ENCODE peak calls at places on chromosomes 12 and 14, in eight cellular contexts. One of them, this sample, is unnamed.

GRCh38 chr12:105218434-105218833 is 17.5 kb downstream of the APPL2 start:
- DNase-seq in brain microvascular endothelial cell: no peak
- DNase-seq in A549: no peak
- DNase-seq in Panc1: no peak
- DNase-seq in left lung: no peak
- DNase-seq in OCI-LY7: no peak
- DNase-seq in psoas muscle: peak
- DNase-seq in astrocyte of the cerebellum: no peak
- DNase-seq in this sample: no peak

GRCh38 chr14:67863223-67863622 is 43.6 kb downstream of the RAD51B start:
- DNase-seq in left lung: no peak
- DNase-seq in psoas muscle: no peak
- DNase-seq in OCI-LY7: no peak
- DNase-seq in astrocyte of the cerebellum: no peak
- DNase-seq in Panc1: no peak
- DNase-seq in brain microvascular endothelial cell: no peak
- DNase-seq in A549: no peak
- DNase-seq in this sample: no peak

GRCh38 chr14:105871590-105871989 is 345.2 kb downstream of the TMEM121 start:
- DNase-seq in A549: no peak
- DNase-seq in Panc1: no peak
- DNase-seq in left lung: no peak
- DNase-seq in brain microvascular endothelial cell: no peak
- DNase-seq in astrocyte of the cerebellum: no peak
- DNase-seq in psoas muscle: no peak
- DNase-seq in OCI-LY7: no peak
- DNase-seq in this sample: no peak

GRCh38 chr12:46269429-46270241 is 792 bp upstream of the SLC38A1 start:
- DNase-seq in astrocyte of the cerebellum: no peak
- DNase-seq in left lung: peak
- DNase-seq in OCI-LY7: peak
- DNase-seq in brain microvascular endothelial cell: no peak
- DNase-seq in Panc1: no peak
- DNase-seq in A549: no peak
- DNase-seq in psoas muscle: no peak
- DNase-seq in this sample: no peak

GRCh38 chr12:5377997-5378596 is 53.8 kb upstream of the NTF3 start:
- DNase-seq in brain microvascular endothelial cell: no peak
- DNase-seq in left lung: no peak
- DNase-seq in astrocyte of the cerebellum: no peak
- DNase-seq in Panc1: no peak
- DNase-seq in A549: no peak
- DNase-seq in psoas muscle: no peak
- DNase-seq in OCI-LY7: no peak
- DNase-seq in this sample: no peak

GRCh38 chr14:102164241-102164641 is 24.5 kb downstream of the WDR20 start:
- DNase-seq in OCI-LY7: no peak
- DNase-seq in brain microvascular endothelial cell: peak
- DNase-seq in astrocyte of the cerebellum: no peak
- DNase-seq in psoas muscle: no peak
- DNase-seq in A549: no peak
- DNase-seq in Panc1: no peak
- DNase-seq in left lung: no peak
- DNase-seq in this sample: no peak

GRCh38 chr12:86264451-86265328 is 8.5 kb upstream of the MGAT4C start:
- DNase-seq in left lung: peak
- DNase-seq in astrocyte of the cerebellum: no peak
- DNase-seq in Panc1: no peak
- DNase-seq in brain microvascular endothelial cell: no peak
- DNase-seq in psoas muscle: peak
- DNase-seq in A549: no peak
- DNase-seq in OCI-LY7: no peak
- DNase-seq in this sample: no peak

GRCh38 chr14:100618763-100619320 is 31.6 kb upstream of the BEGAIN start:
- DNase-seq in brain microvascular endothelial cell: no peak
- DNase-seq in astrocyte of the cerebellum: no peak
- DNase-seq in psoas muscle: no peak
- DNase-seq in OCI-LY7: no peak
- DNase-seq in Panc1: no peak
- DNase-seq in A549: no peak
- DNase-seq in left lung: no peak
- DNase-seq in this sample: no peak

GRCh38 chr12:124009781-124010180 is 36.8 kb downstream of the ZNF664 start:
- DNase-seq in brain microvascular endothelial cell: no peak
- DNase-seq in astrocyte of the cerebellum: no peak
- DNase-seq in OCI-LY7: no peak
- DNase-seq in left lung: no peak
- DNase-seq in psoas muscle: no peak
- DNase-seq in A549: no peak
- DNase-seq in Panc1: no peak
- DNase-seq in this sample: no peak

GRCh38 chr12:104226672-104227071 is 11.1 kb downstream of the TXNRD1 start:
- DNase-seq in psoas muscle: no peak
- DNase-seq in OCI-LY7: no peak
- DNase-seq in brain microvascular endothelial cell: peak
- DNase-seq in A549: no peak
- DNase-seq in left lung: no peak
- DNase-seq in astrocyte of the cerebellum: no peak
- DNase-seq in Panc1: no peak
- DNase-seq in this sample: no peak

GRCh38 chr12:1878214-1878613 is 40.2 kb downstream of the CACNA2D4 start:
- DNase-seq in brain microvascular endothelial cell: no peak
- DNase-seq in psoas muscle: no peak
- DNase-seq in OCI-LY7: no peak
- DNase-seq in A549: no peak
- DNase-seq in Panc1: no peak
- DNase-seq in astrocyte of the cerebellum: no peak
- DNase-seq in left lung: no peak
- DNase-seq in this sample: no peak

DNA sequence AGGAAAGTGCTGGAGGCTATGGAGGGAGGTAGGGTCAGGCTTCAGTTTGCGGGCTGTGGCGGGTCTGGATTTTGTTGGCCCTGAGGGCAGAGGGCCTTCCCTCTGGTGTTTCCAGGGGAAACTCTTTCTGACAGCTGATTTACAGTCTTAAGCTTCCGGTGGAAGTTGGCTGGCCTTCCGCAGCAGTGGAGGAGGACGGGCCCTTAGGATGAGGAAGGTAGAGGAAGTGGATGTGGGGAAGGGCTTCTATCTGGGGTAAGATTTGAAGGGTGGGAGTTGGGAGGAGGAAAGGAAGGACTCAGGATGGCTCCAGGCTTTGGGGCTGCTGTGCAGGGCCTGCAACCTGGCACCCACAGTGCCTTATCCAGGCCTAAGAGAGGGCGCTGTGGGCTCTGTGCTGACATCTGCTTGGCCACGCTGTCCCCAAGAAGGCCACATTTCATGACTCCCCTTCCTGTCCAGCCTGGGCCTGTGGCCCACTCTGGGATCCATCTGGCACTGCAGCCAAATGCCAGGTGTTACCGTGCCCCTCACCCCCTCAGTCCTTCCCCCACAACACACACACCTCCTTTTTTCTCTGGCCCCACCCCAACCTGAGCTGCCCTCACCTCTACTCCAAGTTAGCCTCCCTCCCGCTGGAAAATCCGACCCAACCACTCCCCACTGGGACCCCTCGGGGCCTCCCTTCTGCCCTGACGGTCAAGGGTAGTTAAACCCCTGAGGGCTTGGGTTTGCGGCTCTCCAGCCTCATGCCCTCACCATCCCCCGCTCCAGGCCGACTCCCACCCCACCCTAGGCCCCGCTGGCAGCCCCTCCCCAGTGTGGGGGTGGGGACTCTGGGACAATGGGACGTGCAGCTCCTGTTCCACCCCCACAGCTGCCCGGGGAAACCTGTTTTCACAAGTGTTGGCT is 7.7 kb upstream of the PPP1R13B start:
- DNase-seq in OCI-LY7: no peak
- DNase-seq in astrocyte of the cerebellum: no peak
- DNase-seq in brain microvascular endothelial cell: no peak
- DNase-seq in psoas muscle: no peak
- DNase-seq in A549: no peak
- DNase-seq in left lung: peak
- DNase-seq in Panc1: no peak
- DNase-seq in this sample: no peak
- TF ChIP-seq CTCF in OCI-LY7: no peak
- TF ChIP-seq CTCF in astrocyte of the cerebellum: no peak
- TF ChIP-seq CTCF in brain microvascular endothelial cell: no peak
- TF ChIP-seq CTCF in psoas muscle: no peak
- TF ChIP-seq CTCF in A549: no peak
- TF ChIP-seq CTCF in left lung: no peak
- TF ChIP-seq CTCF in Panc1: no peak
- TF ChIP-seq CTCF in this sample: no peak

GRCh38 chr14:96351986-96352385 is 11.2 kb downstream of the ATG2B start:
- DNase-seq in left lung: no peak
- DNase-seq in Panc1: no peak
- DNase-seq in OCI-LY7: no peak
- DNase-seq in A549: peak
- DNase-seq in brain microvascular endothelial cell: no peak
- DNase-seq in astrocyte of the cerebellum: no peak
- DNase-seq in psoas muscle: no peak
- DNase-seq in this sample: no peak
- TF ChIP-seq CTCF in left lung: no peak
- TF ChIP-seq CTCF in Panc1: no peak
- TF ChIP-seq CTCF in OCI-LY7: no peak
- TF ChIP-seq CTCF in A549: no peak
- TF ChIP-seq CTCF in brain microvascular endothelial cell: no peak
- TF ChIP-seq CTCF in astrocyte of the cerebellum: no peak
- TF ChIP-seq CTCF in psoas muscle: no peak
- TF ChIP-seq CTCF in this sample: no peak

GRCh38 chr12:119025786-119026185 is 44.4 kb downstream of the SRRM4 start:
- DNase-seq in left lung: no peak
- DNase-seq in Panc1: no peak
- DNase-seq in A549: no peak
- DNase-seq in psoas muscle: no peak
- DNase-seq in astrocyte of the cerebellum: no peak
- DNase-seq in brain microvascular endothelial cell: no peak
- DNase-seq in OCI-LY7: no peak
- DNase-seq in this sample: no peak

GRCh38 chr12:119016715-119017114 is 35.4 kb downstream of the SRRM4 start:
- DNase-seq in psoas muscle: no peak
- DNase-seq in A549: no peak
- DNase-seq in brain microvascular endothelial cell: no peak
- DNase-seq in astrocyte of the cerebellum: no peak
- DNase-seq in Panc1: no peak
- DNase-seq in OCI-LY7: no peak
- DNase-seq in left lung: no peak
- DNase-seq in this sample: no peak

GRCh38 chr12:119024226-119024810 is 43.0 kb downstream of the SRRM4 start:
- DNase-seq in brain microvascular endothelial cell: no peak
- DNase-seq in left lung: no peak
- DNase-seq in psoas muscle: no peak
- DNase-seq in A549: no peak
- DNase-seq in astrocyte of the cerebellum: no peak
- DNase-seq in OCI-LY7: no peak
- DNase-seq in Panc1: no peak
- DNase-seq in this sample: no peak

GRCh38 chr12:119020377-119021360 is 39.3 kb downstream of the SRRM4 start:
- DNase-seq in psoas muscle: no peak
- DNase-seq in Panc1: no peak
- DNase-seq in A549: peak
- DNase-seq in astrocyte of the cerebellum: no peak
- DNase-seq in left lung: no peak
- DNase-seq in brain microvascular endothelial cell: no peak
- DNase-seq in OCI-LY7: peak
- DNase-seq in this sample: no peak
- TF ChIP-seq CTCF in psoas muscle: no peak
- TF ChIP-seq CTCF in Panc1: peak
- TF ChIP-seq CTCF in A549: peak
- TF ChIP-seq CTCF in astrocyte of the cerebellum: no peak
- TF ChIP-seq CTCF in left lung: peak
- TF ChIP-seq CTCF in brain microvascular endothelial cell: peak
- TF ChIP-seq CTCF in OCI-LY7: peak
- TF ChIP-seq CTCF in this sample: no peak

DNA sequence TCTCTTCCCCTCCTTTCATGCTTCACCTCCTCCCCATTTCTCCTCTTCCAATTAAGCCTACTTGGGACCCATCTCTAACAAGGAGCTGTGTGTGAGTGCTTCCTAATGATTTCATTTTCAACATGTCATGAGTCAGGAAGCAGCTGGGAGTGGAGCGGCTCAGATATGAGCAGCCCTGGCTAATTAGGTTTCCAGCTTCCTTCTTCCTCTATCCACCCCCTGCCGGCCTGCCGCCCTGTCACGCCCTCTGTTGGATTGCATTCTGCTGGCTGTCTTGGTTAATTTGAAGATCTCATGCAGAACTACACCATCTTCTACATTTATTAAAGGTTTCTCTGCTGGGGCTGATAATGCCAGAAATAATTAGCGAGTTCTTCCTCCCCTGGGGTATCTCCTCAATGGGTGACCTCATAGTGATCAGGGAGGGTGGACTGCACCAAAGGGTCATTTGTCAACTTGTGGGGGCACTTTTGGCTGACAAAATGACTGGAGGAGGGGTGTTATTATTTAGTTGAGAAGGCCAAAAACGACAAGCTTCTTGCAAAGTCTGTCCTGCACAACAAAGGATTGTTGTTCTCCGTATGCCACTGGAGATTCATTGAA is 300.9 kb upstream of the SRRM4 start:
- DNase-seq in A549: peak
- DNase-seq in left lung: peak
- DNase-seq in Panc1: no peak
- DNase-seq in brain microvascular endothelial cell: no peak
- DNase-seq in psoas muscle: no peak
- DNase-seq in OCI-LY7: no peak
- DNase-seq in astrocyte of the cerebellum: no peak
- DNase-seq in this sample: no peak
- TF ChIP-seq CTCF in A549: no peak
- TF ChIP-seq CTCF in left lung: no peak
- TF ChIP-seq CTCF in Panc1: no peak
- TF ChIP-seq CTCF in brain microvascular endothelial cell: no peak
- TF ChIP-seq CTCF in psoas muscle: no peak
- TF ChIP-seq CTCF in OCI-LY7: no peak
- TF ChIP-seq CTCF in astrocyte of the cerebellum: no peak
- TF ChIP-seq CTCF in this sample: no peak

This sample was measured in AG09319.